ENCODE peak calls at places on chromosomes 13 and 19, in eight cellular contexts. S is SW480, B is substantia nigra, X is Caki2, R is bronchial epithelial cell, P is Calu3, V is fibroblast of the conjunctiva, Y is mammary epithelial cell. M is an unnamed sample.

GRCh38 chr19:15251749-15252397 is 19.6 kb upstream of the EPHX3 start:
- DNase-seq in S (peak), B (no peak), X (peak), R (peak), P (peak), V (peak), Y (peak), M (peak)

GRCh38 chr19:48806518-48806817 is 4.4 kb downstream of the BCAT2 start:
- DNase-seq in S (peak), B (peak), X (no peak), R (no peak), P (peak), V (no peak), Y (no peak), M (no peak)

GRCh38 chr19:55459551-55459949 is 1.9 kb downstream of the ISOC2 start:
- DNase-seq in S (no peak), B (no peak), X (no peak), R (no peak), P (no peak), V (no peak), Y (no peak), M (no peak)

GRCh38 chr19:48745208-48745995 is 1.3 kb downstream of the IZUMO1 start:
- DNase-seq in S (peak), B (peak), X (peak), R (peak), P (peak), V (no peak), Y (peak), M (peak)

GRCh38 chr19:35085947-35086346 is 29.7 kb upstream of the FXYD3 start:
- DNase-seq in S (no peak), B (no peak), X (no peak), R (no peak), P (no peak), V (no peak), Y (no peak), M (no peak)

GRCh38 chr19:7679771-7680605 is 645 bp upstream of the TRAPPC5 start:
- DNase-seq in S (no peak), B (no peak), X (no peak), R (no peak), P (no peak), V (no peak), Y (no peak), M (no peak)

GRCh38 chr19:46118136-46118535 is 6.4 kb downstream of the IGFL3 start:
- DNase-seq in S (peak), B (no peak), X (no peak), R (peak), P (no peak), V (no peak), Y (peak), M (no peak)

GRCh38 chr19:45035755-45036154 is 3.1 kb upstream of the CLASRP start:
- DNase-seq in S (no peak), B (no peak), X (no peak), R (no peak), P (no peak), V (no peak), Y (no peak), M (no peak)

GRCh38 chr19:58317481-58318072 is 9.2 kb upstream of the ZSCAN22 start:
- DNase-seq in S (no peak), B (no peak), X (peak), R (peak), P (peak), V (peak), Y (no peak), M (no peak)

GRCh38 chr19:43476606-43477005 is 11.2 kb upstream of the LYPD3 start:
- DNase-seq in S (no peak), B (no peak), X (peak), R (no peak), P (no peak), V (no peak), Y (peak), M (no peak)

GRCh38 chr13:110244926-110245325 is 62.0 kb downstream of the COL4A1 start:
- DNase-seq in S (no peak), B (no peak), X (no peak), R (no peak), P (no peak), V (no peak), Y (no peak), M (no peak)

GRCh38 chr13:87274209-87274819 is 396.9 kb upstream of the SLITRK5 start:
- DNase-seq in S (peak), B (peak), X (peak), R (peak), P (peak), V (peak), Y (peak), M (peak)

GRCh38 chr13:44884076-44884729 is 105.1 kb downstream of the NUFIP1 start:
- DNase-seq in S (no peak), B (no peak), X (no peak), R (peak), P (no peak), V (no peak), Y (peak), M (no peak)

GRCh38 chr13:35716186-35716585 is 239.7 kb upstream of the MAB21L1 start:
- DNase-seq in S (no peak), B (no peak), X (peak), R (peak), P (peak), V (no peak), Y (no peak), M (no peak)

GRCh38 chr19:23787106-23787505 is 28.4 kb upstream of the ZNF681 start:
- DNase-seq in S (no peak), B (no peak), X (no peak), R (peak), P (no peak), V (no peak), Y (peak), M (no peak)

GRCh38 chr13:95560387-95560786 is 7.9 kb downstream of the CLDN10 start:
- DNase-seq in S (no peak), B (no peak), X (no peak), R (no peak), P (no peak), V (no peak), Y (no peak), M (no peak)

GRCh38 chr13:94362411-94362909 is 117.0 kb downstream of the DCT start:
- DNase-seq in S (peak), B (peak), X (peak), R (peak), P (peak), V (peak), Y (peak), M (peak)